ENCODE peak calls at places on chromosome 17, in five cellular contexts. One of them, this sample, is unnamed.

GRCh38 chr17:50028207-50029120 is 27.4 kb upstream of the ITGA3 start:
- ATAC-seq in CD8-positive, alpha-beta T cell: no peak
- ATAC-seq in effector memory CD8-positive, alpha-beta T cell: no peak
- ATAC-seq in CD4-positive, CD25-positive, alpha-beta regulatory T cell: no peak
- ATAC-seq in pancreas: peak; percentile 39
- ATAC-seq in this sample: peak; percentile 49

GRCh38 chr17:77281904-77282367 is 141.2 kb downstream of the SEC14L1 start:
- ATAC-seq in CD8-positive, alpha-beta T cell: no peak
- ATAC-seq in effector memory CD8-positive, alpha-beta T cell: no peak
- ATAC-seq in CD4-positive, CD25-positive, alpha-beta regulatory T cell: no peak
- ATAC-seq in pancreas: no peak
- ATAC-seq in this sample: peak; percentile 5

GRCh38 chr17:17666111-17666714 is 15.0 kb upstream of the RAI1 start:
- ATAC-seq in CD8-positive, alpha-beta T cell: no peak
- ATAC-seq in effector memory CD8-positive, alpha-beta T cell: no peak
- ATAC-seq in CD4-positive, CD25-positive, alpha-beta regulatory T cell: no peak
- ATAC-seq in pancreas: no peak
- ATAC-seq in this sample: peak; percentile 51

GRCh38 chr17:16313159-16314090 is 39.8 kb downstream of the CENPV start:
- ATAC-seq in CD8-positive, alpha-beta T cell: no peak
- ATAC-seq in effector memory CD8-positive, alpha-beta T cell: no peak
- ATAC-seq in CD4-positive, CD25-positive, alpha-beta regulatory T cell: no peak
- ATAC-seq in pancreas: peak; percentile 35
- ATAC-seq in this sample: no peak

GRCh38 chr17:68581863-68582645 is 19.1 kb downstream of the FAM20A start:
- ATAC-seq in CD8-positive, alpha-beta T cell: no peak
- ATAC-seq in effector memory CD8-positive, alpha-beta T cell: no peak
- ATAC-seq in CD4-positive, CD25-positive, alpha-beta regulatory T cell: no peak
- ATAC-seq in pancreas: no peak
- ATAC-seq in this sample: no peak

GRCh38 chr17:78960945-78961344 is 18.8 kb downstream of the LGALS3BP start:
- ATAC-seq in CD8-positive, alpha-beta T cell: no peak
- ATAC-seq in effector memory CD8-positive, alpha-beta T cell: no peak
- ATAC-seq in CD4-positive, CD25-positive, alpha-beta regulatory T cell: no peak
- ATAC-seq in pancreas: no peak
- ATAC-seq in this sample: peak; percentile 51

GRCh38 chr17:27667656-27668487 is 36.9 kb downstream of the LGALS9 start:
- ATAC-seq in CD8-positive, alpha-beta T cell: no peak
- ATAC-seq in effector memory CD8-positive, alpha-beta T cell: no peak
- ATAC-seq in CD4-positive, CD25-positive, alpha-beta regulatory T cell: no peak
- ATAC-seq in pancreas: no peak
- ATAC-seq in this sample: no peak

GRCh38 chr17:3017936-3018335 is 45.5 kb downstream of the OR1D5 start:
- ATAC-seq in CD8-positive, alpha-beta T cell: no peak
- ATAC-seq in effector memory CD8-positive, alpha-beta T cell: no peak
- ATAC-seq in CD4-positive, CD25-positive, alpha-beta regulatory T cell: no peak
- ATAC-seq in pancreas: no peak
- ATAC-seq in this sample: peak; percentile 9

GRCh38 chr17:82278786-82279379 is 5.4 kb upstream of the CSNK1D start:
- ATAC-seq in CD8-positive, alpha-beta T cell: no peak
- ATAC-seq in effector memory CD8-positive, alpha-beta T cell: no peak
- ATAC-seq in CD4-positive, CD25-positive, alpha-beta regulatory T cell: no peak
- ATAC-seq in pancreas: peak; percentile 5
- ATAC-seq in this sample: no peak

GRCh38 chr17:5139454-5139725 is 23.6 kb downstream of the USP6 start:
- ATAC-seq in CD8-positive, alpha-beta T cell: no peak
- ATAC-seq in effector memory CD8-positive, alpha-beta T cell: no peak
- ATAC-seq in CD4-positive, CD25-positive, alpha-beta regulatory T cell: no peak
- ATAC-seq in pancreas: no peak
- ATAC-seq in this sample: no peak

GRCh38 chr17:29612094-29612403 is 10.7 kb downstream of the CORO6 start:
- ATAC-seq in CD8-positive, alpha-beta T cell: no peak
- ATAC-seq in effector memory CD8-positive, alpha-beta T cell: no peak
- ATAC-seq in CD4-positive, CD25-positive, alpha-beta regulatory T cell: no peak
- ATAC-seq in pancreas: no peak
- ATAC-seq in this sample: no peak

GRCh38 chr17:80913928-80914821 is 77.5 kb upstream of the CHMP6 start:
- ATAC-seq in CD8-positive, alpha-beta T cell: no peak
- ATAC-seq in effector memory CD8-positive, alpha-beta T cell: no peak
- ATAC-seq in CD4-positive, CD25-positive, alpha-beta regulatory T cell: no peak
- ATAC-seq in pancreas: no peak
- ATAC-seq in this sample: peak; percentile 9

GRCh38 chr17:17919169-17920107 is 52.8 kb downstream of the TOM1L2 start:
- ATAC-seq in CD8-positive, alpha-beta T cell: peak; percentile 97
- ATAC-seq in effector memory CD8-positive, alpha-beta T cell: peak; percentile 84
- ATAC-seq in CD4-positive, CD25-positive, alpha-beta regulatory T cell: peak; percentile 79
- ATAC-seq in pancreas: peak; percentile 58
- ATAC-seq in this sample: peak; percentile 79

GRCh38 chr17:42329025-42329976 is 41.0 kb downstream of the STAT5A start:
- ATAC-seq in CD8-positive, alpha-beta T cell: no peak
- ATAC-seq in effector memory CD8-positive, alpha-beta T cell: no peak
- ATAC-seq in CD4-positive, CD25-positive, alpha-beta regulatory T cell: no peak
- ATAC-seq in pancreas: no peak
- ATAC-seq in this sample: peak; percentile 68

GRCh38 chr17:78425429-78425828 is 47.0 kb downstream of the PGS1 start:
- ATAC-seq in CD8-positive, alpha-beta T cell: no peak
- ATAC-seq in effector memory CD8-positive, alpha-beta T cell: no peak
- ATAC-seq in CD4-positive, CD25-positive, alpha-beta regulatory T cell: no peak
- ATAC-seq in pancreas: no peak
- ATAC-seq in this sample: no peak